ENCODE peak calls at places on chromosomes 5 and 9, in ten cellular contexts. G is adrenal gland, Y is transverse colon, C is RWPE1, S is fibroblast of lung, W is aorta, U is stomach, I is lung, V is heart left ventricle, H is sigmoid colon. N is an unnamed sample.

GRCh38 chr9:105632807-105633206 is 29.4 kb upstream of the TAL2 start:
- DNase-seq in V (no peak), Y (no peak), G (no peak), U (no peak), I (no peak), S (no peak), W (no peak), C (no peak), H (no peak), N (no peak)

GRCh38 chr9:111483862-111484563 is at the start of gene ECPAS:
- DNase-seq in S (peak), H (peak), W (peak), C (peak), Y (peak), G (peak), I (peak), U (peak), V (peak), N (peak)

GRCh38 chr9:91724609-91725505 is 225.2 kb downstream of the ROR2 start:
- DNase-seq in C (no peak), G (no peak), S (no peak), U (no peak), V (no peak), Y (no peak), I (no peak), H (no peak), W (no peak), N (no peak)

GRCh38 chr5:62432618-62433064 is 20.1 kb downstream of the IPO11 start:
- DNase-seq in W (no peak), Y (no peak), S (no peak), I (no peak), H (no peak), C (no peak), U (no peak), G (no peak), V (no peak), N (no peak)

GRCh38 chr5:82549263-82549662 is 271.1 kb upstream of the RPS23 start:
- DNase-seq in S (peak), G (no peak), I (no peak), W (no peak), V (no peak), U (no peak), Y (no peak), H (no peak), C (no peak), N (no peak)

GRCh38 chr5:120734033-120734432 is 269.9 kb downstream of the PRR16 start:
- DNase-seq in S (no peak), V (no peak), W (no peak), C (no peak), Y (no peak), U (no peak), I (no peak), G (no peak), H (no peak), N (no peak)

GRCh38 chr5:144093400-144093799 is 77.1 kb downstream of the YIPF5 start:
- DNase-seq in H (no peak), S (no peak), C (no peak), Y (no peak), G (no peak), V (no peak), U (no peak), I (no peak), W (no peak), N (no peak)

GRCh38 chr9:22813520-22813919 is 366.9 kb downstream of the DMRTA1 start:
- DNase-seq in Y (no peak), I (no peak), U (no peak), W (no peak), H (no peak), V (no peak), S (peak), G (no peak), C (no peak), N (no peak)

GRCh38 chr9:37694355-37694754 is 43.6 kb downstream of the FRMPD1 start:
- DNase-seq in H (no peak), U (no peak), G (no peak), W (no peak), C (no peak), Y (no peak), S (no peak), I (no peak), V (no peak), N (no peak)

GRCh38 chr9:93060746-93061259 is 2.3 kb downstream of the SUSD3 start:
- DNase-seq in G (no peak), U (peak), H (no peak), C (peak), I (no peak), S (peak), Y (no peak), V (no peak), W (no peak), N (no peak)

GRCh38 chr9:131097259-131097947 is 1.1 kb downstream of the AIF1L start:
- DNase-seq in W (no peak), S (no peak), G (no peak), V (no peak), I (no peak), H (no peak), Y (no peak), U (no peak), C (no peak), N (no peak)
- H3K27ac ChIP-seq in W (no peak), S (no peak), G (no peak), V (peak), I (no peak), H (peak), Y (no peak), U (peak), C (no peak), N (peak)

DNA sequence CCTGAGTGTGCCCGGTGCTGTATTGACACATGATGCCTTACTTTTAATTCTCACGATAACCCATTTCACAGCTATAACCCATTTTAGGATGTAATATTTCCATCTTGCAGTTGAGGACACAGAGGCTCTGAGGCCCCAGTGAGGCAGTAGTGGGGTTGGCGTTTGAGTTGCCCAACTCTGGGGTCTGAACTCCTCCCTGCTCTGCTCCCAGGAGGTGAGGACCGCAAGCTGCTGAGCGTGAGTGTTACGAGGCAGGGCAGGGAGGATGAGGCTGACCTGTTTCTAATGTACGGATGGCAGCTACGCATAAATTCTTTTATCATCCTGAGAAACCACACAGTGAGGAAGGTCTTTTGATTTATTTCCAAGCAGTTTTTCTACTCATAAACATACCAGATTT is 11.4 kb downstream of the LRRC8A start:
- DNase-seq in I (no peak), H (no peak), W (no peak), V (no peak), C (no peak), Y (no peak), G (no peak), U (no peak), S (no peak), N (no peak)
- H3K27ac ChIP-seq in I (peak), H (peak), W (peak), V (peak), C (peak), Y (peak), G (no peak), U (peak), S (peak), N (peak)

DNA sequence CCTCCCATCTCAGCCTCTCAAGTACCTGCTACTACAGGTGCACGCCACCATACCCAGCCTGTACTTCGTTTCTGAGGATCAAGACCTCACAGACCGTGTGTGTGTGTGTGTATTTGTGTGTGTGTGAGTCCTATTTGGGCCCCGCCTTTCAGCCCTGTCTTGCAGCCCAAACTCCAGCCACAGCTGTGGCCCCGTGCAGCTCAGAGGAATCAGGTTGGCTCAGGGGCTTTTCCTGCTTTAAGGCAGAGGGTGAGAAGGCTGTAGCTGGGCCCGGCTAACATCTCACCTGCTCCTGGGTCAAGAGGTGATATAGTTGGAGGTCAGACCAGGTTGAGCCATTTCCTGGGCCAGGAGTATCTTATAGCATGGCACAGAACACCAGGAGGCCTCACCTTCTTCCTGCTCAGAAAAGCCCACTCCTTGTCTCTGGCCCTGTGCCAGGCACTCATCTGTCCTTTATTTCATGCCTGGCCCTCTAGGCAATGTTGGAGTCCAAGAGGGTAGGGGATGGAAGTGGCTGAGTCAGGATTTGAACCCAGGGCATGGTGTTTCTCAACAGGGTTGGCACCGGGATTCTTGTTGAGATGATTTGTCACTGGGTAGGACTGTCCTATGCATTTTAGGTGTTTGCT is 1.6 kb upstream of the PHYKPL start:
- DNase-seq in V (peak), C (no peak), U (no peak), G (no peak), Y (no peak), S (no peak), I (no peak), W (no peak), H (no peak), N (no peak)
- H3K27ac ChIP-seq in V (no peak), C (no peak), U (no peak), G (no peak), Y (no peak), S (no peak), I (no peak), W (no peak), H (no peak), N (no peak)

GRCh38 chr9:121491111-121491510 is 8.5 kb downstream of the GGTA1 start:
- DNase-seq in H (no peak), I (no peak), U (no peak), W (no peak), V (no peak), G (no peak), C (no peak), S (no peak), Y (no peak), N (no peak)
- H3K27ac ChIP-seq in H (no peak), I (no peak), U (no peak), W (peak), V (no peak), G (no peak), C (no peak), S (no peak), Y (no peak), N (no peak)

GRCh38 chr9:19232830-19233194 is 2.3 kb downstream of the DENND4C start:
- DNase-seq in Y (no peak), S (peak), U (no peak), W (no peak), G (no peak), I (no peak), H (no peak), V (no peak), C (no peak), N (no peak)
- H3K27ac ChIP-seq in Y (peak), S (no peak), U (peak), W (no peak), G (peak), I (no peak), H (peak), V (no peak), C (no peak), N (no peak)

DNA sequence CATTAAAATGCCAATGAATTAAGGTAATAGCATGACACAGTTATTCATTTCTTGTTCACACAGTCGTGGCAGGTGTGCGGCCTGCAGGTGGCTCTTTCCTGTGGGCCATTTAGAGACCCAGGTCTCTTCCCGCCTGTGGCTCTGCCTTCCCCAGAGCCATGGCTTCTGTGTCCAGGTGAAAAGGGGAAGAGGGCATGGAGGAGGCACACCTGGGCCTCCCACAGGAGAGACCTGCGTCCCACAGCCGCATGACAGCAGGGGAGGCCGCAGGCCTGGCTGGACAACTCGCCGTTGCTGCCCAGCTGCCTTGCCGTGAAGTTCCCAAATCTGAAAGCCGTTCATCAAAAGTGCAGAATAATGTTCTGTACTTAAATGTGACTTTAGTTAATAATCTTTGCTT is 14.4 kb upstream of the PLEKHG4B start:
- DNase-seq in G (no peak), I (no peak), H (no peak), C (no peak), S (no peak), Y (no peak), W (peak), U (no peak), V (no peak), N (no peak)
- H3K27ac ChIP-seq in G (no peak), I (no peak), H (no peak), C (no peak), S (no peak), Y (no peak), W (no peak), U (no peak), V (no peak), N (no peak)

N was measured in caudate nucleus.